ENCODE peak calls at places on chromosomes 12 and 14, in seven cellular contexts. O is heart right ventricle; W is RWPE2; U is testis; E is CD8-positive, alpha-beta T cell; N is right cardiac atrium; X is tibial nerve. Z is an unnamed sample.
A peak's percentile ranks its signal among the peaks of the same experiment; 100 is the strongest.

GRCh38 chr14:41873379-41874034 is 266.8 kb downstream of the LRFN5 start:
- DNase-seq in X (no peak), E (no peak), U (no peak), N (no peak), O (no peak), W (no peak), Z (no peak)

GRCh38 chr14:71341160-71341559 is 433.9 kb downstream of the PCNX1 start:
- DNase-seq in N (no peak), U (no peak), W (no peak), X (no peak), O (no peak), E (no peak), Z (no peak)

GRCh38 chr12:105943525-105943924 is 195.2 kb downstream of the NUAK1 start:
- DNase-seq in N (no peak), W (no peak), E (no peak), U (peak; percentile 18), O (no peak), X (no peak), Z (no peak)

GRCh38 chr14:68968051-68968450 is 11.1 kb downstream of the ACTN1 start:
- DNase-seq in X (no peak), U (no peak), E (peak; percentile 78), N (no peak), W (no peak), O (no peak), Z (peak; percentile 48)

GRCh38 chr12:4828176-4828575 is 81.5 kb upstream of the KCNA1 start:
- DNase-seq in X (no peak), E (no peak), W (no peak), N (no peak), U (no peak), O (no peak), Z (no peak)

GRCh38 chr12:38144601-38145436 is 171.8 kb upstream of the ALG10B start:
- DNase-seq in E (no peak), N (no peak), W (no peak), X (no peak), O (no peak), U (no peak), Z (no peak)

GRCh38 chr12:116726749-116727148 is 11.1 kb downstream of the SPRING1 start:
- DNase-seq in O (no peak), X (no peak), U (no peak), W (no peak), E (no peak), N (no peak), Z (no peak)

GRCh38 chr14:69050235-69051184 is 71.4 kb upstream of the ACTN1 start:
- DNase-seq in U (no peak), O (no peak), W (no peak), N (no peak), E (no peak), X (no peak), Z (no peak)

GRCh38 chr12:24045816-24046257 is 96.4 kb upstream of the SOX5 start:
- DNase-seq in X (no peak), U (no peak), E (no peak), W (no peak), O (no peak), N (peak; percentile 15), Z (no peak)

GRCh38 chr12:508795-509194 is 49.1 kb downstream of the B4GALNT3 start:
- DNase-seq in U (no peak), X (no peak), E (no peak), W (no peak), N (no peak), O (no peak), Z (no peak)

GRCh38 chr12:38664661-38665269 is 240.6 kb downstream of the CPNE8 start:
- DNase-seq in W (no peak), O (no peak), N (no peak), U (peak; percentile 18), E (no peak), X (no peak), Z (no peak)

GRCh38 chr14:89409961-89410360 is 7.1 kb downstream of the FOXN3 start:
- DNase-seq in U (no peak), O (no peak), W (no peak), E (no peak), X (no peak), N (no peak), Z (no peak)

GRCh38 chr12:131287015-131287937 is 333.6 kb downstream of the ADGRD1 start:
- DNase-seq in O (no peak), X (peak; percentile 3), E (no peak), W (peak; percentile 27), N (no peak), U (peak; percentile 9), Z (peak; percentile 40)

GRCh38 chr12:52126605-52127578 is 47.4 kb downstream of the SMIM41 start:
- DNase-seq in U (peak; percentile 85), X (no peak), N (no peak), O (no peak), W (no peak), E (peak; percentile 8), Z (no peak)

GRCh38 chr14:61559641-61560201 is 135.6 kb upstream of the HIF1A start:
- DNase-seq in O (no peak), U (peak; percentile 62), W (no peak), X (no peak), N (no peak), E (no peak), Z (no peak)

GRCh38 chr12:132222096-132222807 is 78.0 kb downstream of the NOC4L start:
- DNase-seq in U (no peak), O (no peak), X (no peak), N (no peak), E (peak; percentile 36), W (no peak), Z (no peak)

DNA sequence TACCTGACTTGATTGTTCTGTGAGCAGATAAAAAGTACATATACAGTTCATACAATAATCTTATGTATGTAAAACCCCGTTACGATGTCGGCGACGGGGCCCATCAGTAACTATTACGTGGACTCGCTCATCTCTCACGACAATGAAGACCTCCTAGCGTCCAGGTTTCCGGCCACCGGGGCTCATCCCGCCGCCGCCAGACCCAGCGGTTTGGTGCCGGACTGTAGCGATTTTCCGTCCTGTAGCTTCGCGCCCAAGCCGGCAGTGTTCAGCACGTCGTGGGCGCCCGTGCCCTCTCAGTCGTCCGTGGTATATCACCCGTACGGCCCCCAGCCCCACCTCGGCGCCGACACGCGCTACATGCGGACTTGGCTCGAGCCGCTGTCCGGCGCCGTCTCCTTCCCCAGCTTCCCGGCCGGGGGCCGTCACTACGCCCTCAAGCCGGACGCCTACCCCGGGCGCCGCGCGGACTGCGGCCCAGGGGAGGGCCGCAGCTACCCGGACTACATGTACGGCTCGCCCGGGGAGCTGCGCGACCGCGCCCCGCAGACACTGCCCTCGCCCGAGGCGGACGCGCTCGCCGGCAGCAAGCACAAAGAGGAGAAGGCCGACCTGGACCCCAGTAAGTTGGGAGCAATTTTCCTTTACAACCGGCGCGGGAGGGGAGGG is at the start of gene HOXC9:
- DNase-seq in N (no peak), X (no peak), W (no peak), U (no peak), O (no peak), E (no peak), Z (peak; percentile 85)
- H3K27me3 ChIP-seq in N (no peaks in the 10 kb centered on the region), X (no peaks in the 10 kb centered on the region), W (peaks cover 90% of the 10 kb centered on the region), U (no peaks in the 10 kb centered on the region), O (peaks cover 100% of the 10 kb centered on the region), E (peaks cover 87% of the 10 kb centered on the region), Z (no peaks in the 10 kb centered on the region)

GRCh38 chr12:12353276-12353675 is 3.2 kb upstream of the MANSC1 start:
- DNase-seq in O (no peak), N (no peak), U (no peak), W (no peak), X (no peak), E (no peak), Z (no peak)

GRCh38 chr12:12353807-12354206 is 3.1 kb upstream of the BORCS5 start:
- DNase-seq in O (no peak), E (no peak), U (no peak), W (no peak), N (no peak), X (no peak), Z (no peak)

GRCh38 chr12:12350868-12351463 is 924 bp upstream of the MANSC1 start:
- DNase-seq in E (no peak), U (no peak), O (no peak), N (no peak), X (no peak), W (no peak), Z (no peak)

DNA sequence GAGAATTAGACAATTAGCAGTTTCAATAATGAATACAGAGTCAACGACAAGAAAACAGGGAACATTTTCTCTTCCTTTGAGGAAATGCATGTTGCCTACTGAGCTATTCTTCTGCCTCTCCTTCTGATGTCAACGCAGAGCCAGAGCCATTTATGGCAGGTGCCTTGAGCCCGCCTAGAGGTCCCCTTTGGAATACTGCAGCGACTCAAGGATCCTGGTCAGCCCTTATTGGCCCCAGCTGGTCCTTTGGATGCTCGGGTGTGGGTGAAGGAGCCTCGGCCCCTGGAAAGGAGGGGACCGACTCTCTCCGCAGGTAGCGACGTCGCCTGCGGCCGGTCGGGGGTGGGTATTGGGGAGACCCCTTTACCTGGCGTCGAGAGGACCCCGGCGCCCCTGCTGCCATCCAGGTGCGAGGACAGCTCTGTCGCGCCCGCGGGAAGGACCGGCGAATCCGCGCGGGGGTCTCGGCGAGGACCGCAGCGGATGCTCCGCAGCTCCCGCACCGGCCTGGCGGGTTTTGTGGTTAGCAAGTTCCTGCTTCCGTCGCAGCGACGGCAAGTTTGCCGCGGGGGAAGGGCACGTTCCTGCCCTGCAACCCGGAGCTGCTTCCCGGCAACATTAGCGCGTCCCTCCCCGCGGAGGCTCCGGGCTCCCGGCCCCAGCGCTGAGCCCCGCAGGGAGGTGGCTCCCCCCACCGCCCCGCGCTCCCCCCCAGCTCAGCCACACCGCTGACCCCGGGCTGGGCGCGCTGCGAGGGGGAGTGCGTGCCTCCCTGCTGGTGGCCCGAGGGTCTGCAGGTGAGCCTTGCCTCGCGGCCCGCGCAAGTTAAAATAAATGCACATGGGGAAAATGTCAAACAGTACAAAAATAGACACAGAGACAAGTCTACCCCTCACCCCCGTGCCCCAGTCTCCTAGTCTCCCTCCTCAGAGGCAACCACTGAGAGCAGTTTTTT is at the start of gene MANSC1:
- DNase-seq in X (peak; percentile 14), N (peak; percentile 70), E (peak; percentile 46), U (peak; percentile 72), O (peak; percentile 76), W (no peak), Z (peak; percentile 91)
- H3K27ac ChIP-seq in X (no peak within 1 kb of the TSS), N (peak within 1 kb of the TSS; percentile 10), E (peak within 1 kb of the TSS; percentile 45), U (peak within 1 kb of the TSS; percentile 86), O (peak within 1 kb of the TSS; percentile 86), W (no peak within 1 kb of the TSS), Z (peak within 1 kb of the TSS; percentile 9)

GRCh38 chr14:91573528-91573893 is 63.4 kb upstream of the PPP4R3A start:
- DNase-seq in E (no peak), O (no peak), W (no peak), U (no peak), N (no peak), X (no peak), Z (no peak)

GRCh38 chr14:91573894-91574837 is 64.1 kb upstream of the PPP4R3A start:
- DNase-seq in E (peak; percentile 62), U (peak; percentile 94), N (peak; percentile 37), O (peak; percentile 13), X (peak; percentile 14), W (peak; percentile 85), Z (peak; percentile 88)

GRCh38 chr14:91577632-91578233 is 67.6 kb upstream of the PPP4R3A start:
- DNase-seq in W (no peak), O (no peak), E (no peak), U (no peak), X (no peak), N (no peak), Z (no peak)

GRCh38 chr14:91580886-91581615 is 70.9 kb upstream of the PPP4R3A start:
- DNase-seq in O (no peak), N (no peak), U (no peak), E (no peak), X (no peak), W (no peak), Z (no peak)

GRCh38 chr14:91575469-91576208 is 65.5 kb upstream of the PPP4R3A start:
- DNase-seq in O (no peak), W (no peak), U (no peak), X (no peak), E (no peak), N (no peak), Z (no peak)
- H3K27me3 ChIP-seq in O (peaks cover 62% of the 10 kb centered on the region), W (peaks cover 14% of the 10 kb centered on the region), U (no peaks in the 10 kb centered on the region), X (no peaks in the 10 kb centered on the region), E (no peaks in the 10 kb centered on the region), N (peaks cover 2% of the 10 kb centered on the region), Z (no peaks in the 10 kb centered on the region)

GRCh38 chr12:40233741-40234367 is 9.1 kb downstream of the LRRK2 start:
- DNase-seq in O (no peak), E (no peak), N (no peak), W (no peak), U (no peak), X (no peak), Z (no peak)
- H3K27ac ChIP-seq in O (no peak overlapping the region), E (no peak overlapping the region), N (no peak overlapping the region), W (no peak overlapping the region), U (no peak overlapping the region), X (no peak overlapping the region), Z (no peak overlapping the region)

Z was measured in aorta.